ENCODE peak calls at places on chromosomes 11 and 22, in seven cellular contexts. One of them, this sample, is unnamed.

GRCh38 chr22:31998784-31999435 is 44.2 kb upstream of the SLC5A1 start:
- DNase-seq in WTC11: no peak
- DNase-seq in H1: no peak
- DNase-seq in HCT116: no peak
- DNase-seq in K562: no peak
- DNase-seq in GM12878: no peak
- DNase-seq in HepG2: no peak
- DNase-seq in this sample: no peak

GRCh38 chr11:103798029-103798428 is 238.4 kb upstream of the DDI1 start:
- DNase-seq in GM12878: no peak
- DNase-seq in WTC11: no peak
- DNase-seq in K562: no peak
- DNase-seq in HCT116: no peak
- DNase-seq in HepG2: no peak
- DNase-seq in H1: no peak
- DNase-seq in this sample: no peak

GRCh38 chr11:8082391-8083087 is 1.5 kb downstream of the TUB start:
- DNase-seq in HepG2: no peak
- DNase-seq in HCT116: no peak
- DNase-seq in GM12878: no peak
- DNase-seq in K562: no peak
- DNase-seq in WTC11: peak
- DNase-seq in H1: peak
- DNase-seq in this sample: peak

GRCh38 chr11:82995754-82996398 is 75.8 kb downstream of the RAB30 start:
- DNase-seq in HepG2: no peak
- DNase-seq in HCT116: no peak
- DNase-seq in H1: no peak
- DNase-seq in WTC11: no peak
- DNase-seq in GM12878: no peak
- DNase-seq in K562: no peak
- DNase-seq in this sample: no peak

GRCh38 chr11:61967924-61968757 is 707 bp upstream of the FTH1 start:
- DNase-seq in H1: no peak
- DNase-seq in K562: peak
- DNase-seq in WTC11: peak
- DNase-seq in GM12878: peak
- DNase-seq in HCT116: no peak
- DNase-seq in HepG2: peak
- DNase-seq in this sample: no peak

GRCh38 chr11:74929431-74930363 is 19.2 kb downstream of the XRRA1 start:
- DNase-seq in H1: peak
- DNase-seq in HCT116: peak
- DNase-seq in HepG2: peak
- DNase-seq in WTC11: peak
- DNase-seq in GM12878: peak
- DNase-seq in K562: peak
- DNase-seq in this sample: peak

GRCh38 chr11:93512073-93512475 is 31.1 kb downstream of the SMCO4 start:
- DNase-seq in HepG2: no peak
- DNase-seq in H1: no peak
- DNase-seq in HCT116: no peak
- DNase-seq in K562: no peak
- DNase-seq in WTC11: no peak
- DNase-seq in GM12878: peak
- DNase-seq in this sample: no peak

GRCh38 chr11:107799245-107799859 is 59.2 kb downstream of the SLC35F2 start:
- DNase-seq in GM12878: peak
- DNase-seq in HepG2: peak
- DNase-seq in H1: peak
- DNase-seq in HCT116: peak
- DNase-seq in K562: peak
- DNase-seq in WTC11: peak
- DNase-seq in this sample: peak

GRCh38 chr11:94132152-94132558 is 3.5 kb downstream of the PANX1 start:
- DNase-seq in GM12878: no peak
- DNase-seq in HCT116: no peak
- DNase-seq in H1: peak
- DNase-seq in WTC11: no peak
- DNase-seq in HepG2: no peak
- DNase-seq in K562: no peak
- DNase-seq in this sample: no peak

GRCh38 chr11:61539009-61539408 is 30.5 kb downstream of the LRRC10B start:
- DNase-seq in GM12878: no peak
- DNase-seq in H1: no peak
- DNase-seq in WTC11: no peak
- DNase-seq in K562: no peak
- DNase-seq in HCT116: no peak
- DNase-seq in HepG2: no peak
- DNase-seq in this sample: no peak

GRCh38 chr11:64851831-64852337 is 7.4 kb upstream of the CDC42BPG start:
- DNase-seq in WTC11: no peak
- DNase-seq in HCT116: no peak
- DNase-seq in K562: peak
- DNase-seq in GM12878: no peak
- DNase-seq in H1: no peak
- DNase-seq in HepG2: no peak
- DNase-seq in this sample: no peak

GRCh38 chr22:43846966-43847365 is 15.3 kb downstream of the SULT4A1 start:
- DNase-seq in WTC11: no peak
- DNase-seq in GM12878: no peak
- DNase-seq in K562: no peak
- DNase-seq in H1: no peak
- DNase-seq in HCT116: no peak
- DNase-seq in HepG2: no peak
- DNase-seq in this sample: no peak

GRCh38 chr11:69249641-69250502 is 44.1 kb upstream of the MYEOV start:
- DNase-seq in K562: no peak
- DNase-seq in WTC11: peak
- DNase-seq in GM12878: no peak
- DNase-seq in HCT116: no peak
- DNase-seq in HepG2: no peak
- DNase-seq in H1: peak
- DNase-seq in this sample: no peak
- TF ChIP-seq SP1 in K562: no peak
- TF ChIP-seq SP1 in WTC11: no peak
- TF ChIP-seq SP1 in GM12878: no peak
- TF ChIP-seq SP1 in HCT116: no peak
- TF ChIP-seq SP1 in HepG2: no peak
- TF ChIP-seq SP1 in H1: no peak
- TF ChIP-seq SP1 in this sample: no peak

GRCh38 chr11:13335319-13335718 is 57.7 kb downstream of the BMAL1 start:
- DNase-seq in K562: peak
- DNase-seq in GM12878: no peak
- DNase-seq in HepG2: peak
- DNase-seq in HCT116: no peak
- DNase-seq in WTC11: peak
- DNase-seq in H1: peak
- DNase-seq in this sample: peak

GRCh38 chr11:13332124-13332523 is 54.5 kb downstream of the BMAL1 start:
- DNase-seq in HepG2: no peak
- DNase-seq in GM12878: no peak
- DNase-seq in WTC11: no peak
- DNase-seq in H1: no peak
- DNase-seq in K562: no peak
- DNase-seq in HCT116: no peak
- DNase-seq in this sample: no peak

GRCh38 chr11:13336246-13336873 is 58.8 kb downstream of the BMAL1 start:
- DNase-seq in WTC11: no peak
- DNase-seq in H1: no peak
- DNase-seq in HCT116: no peak
- DNase-seq in K562: no peak
- DNase-seq in HepG2: no peak
- DNase-seq in GM12878: no peak
- DNase-seq in this sample: no peak

GRCh38 chr11:13334068-13334785 is 56.6 kb downstream of the BMAL1 start:
- DNase-seq in HepG2: no peak
- DNase-seq in H1: no peak
- DNase-seq in HCT116: no peak
- DNase-seq in K562: no peak
- DNase-seq in WTC11: no peak
- DNase-seq in GM12878: no peak
- DNase-seq in this sample: no peak

DNA sequence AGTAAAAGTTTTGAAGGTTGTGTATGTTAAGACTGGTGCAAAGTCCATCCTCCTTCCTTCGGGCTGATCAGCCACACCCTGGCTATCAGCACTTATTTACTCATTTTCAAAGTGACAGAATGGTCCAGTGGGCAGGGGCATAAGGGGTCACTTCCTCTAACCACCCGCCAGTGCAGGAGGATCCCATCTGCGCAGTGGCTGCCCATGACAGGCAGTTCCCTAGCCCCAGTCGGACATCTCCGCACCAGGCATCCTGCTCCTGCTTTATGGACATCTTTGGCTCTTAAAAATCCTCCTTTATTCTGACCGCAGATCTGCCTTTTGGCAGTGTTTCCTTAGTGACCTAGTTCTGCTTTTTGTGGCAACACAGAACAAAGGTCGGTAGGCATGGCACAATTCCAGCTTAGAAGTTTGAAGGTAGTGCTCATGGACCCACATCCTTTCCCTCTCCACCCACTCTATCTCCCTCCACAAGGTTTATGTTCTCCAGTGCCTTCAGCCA is 55.9 kb downstream of the BMAL1 start:
- DNase-seq in K562: no peak
- DNase-seq in H1: no peak
- DNase-seq in GM12878: no peak
- DNase-seq in HepG2: peak
- DNase-seq in HCT116: peak
- DNase-seq in WTC11: no peak
- DNase-seq in this sample: no peak
- TF ChIP-seq SP1 in K562: no peak
- TF ChIP-seq SP1 in H1: no peak
- TF ChIP-seq SP1 in GM12878: no peak
- TF ChIP-seq SP1 in HepG2: no peak
- TF ChIP-seq SP1 in HCT116: peak
- TF ChIP-seq SP1 in WTC11: no peak
- TF ChIP-seq SP1 in this sample: no peak

GRCh38 chr11:120327311-120327710 is 2.2 kb downstream of the TLCD5 start:
- DNase-seq in H1: no peak
- DNase-seq in WTC11: no peak
- DNase-seq in HCT116: no peak
- DNase-seq in K562: no peak
- DNase-seq in HepG2: no peak
- DNase-seq in GM12878: no peak
- DNase-seq in this sample: no peak
- TF ChIP-seq SP1 in H1: no peak
- TF ChIP-seq SP1 in WTC11: no peak
- TF ChIP-seq SP1 in HCT116: no peak
- TF ChIP-seq SP1 in K562: no peak
- TF ChIP-seq SP1 in HepG2: no peak
- TF ChIP-seq SP1 in GM12878: no peak
- TF ChIP-seq SP1 in this sample: no peak

GRCh38 chr22:19708323-19709011 is 5.8 kb upstream of the SEPTIN5 start:
- DNase-seq in GM12878: no peak
- DNase-seq in WTC11: peak
- DNase-seq in K562: no peak
- DNase-seq in HepG2: no peak
- DNase-seq in H1: no peak
- DNase-seq in HCT116: no peak
- DNase-seq in this sample: no peak
- TF ChIP-seq SP1 in GM12878: no peak
- TF ChIP-seq SP1 in WTC11: no peak
- TF ChIP-seq SP1 in K562: no peak
- TF ChIP-seq SP1 in HepG2: no peak
- TF ChIP-seq SP1 in H1: no peak
- TF ChIP-seq SP1 in HCT116: no peak
- TF ChIP-seq SP1 in this sample: no peak

GRCh38 chr11:63554901-63555218 is 8.3 kb downstream of the PLAAT2 start:
- DNase-seq in H1: no peak
- DNase-seq in WTC11: no peak
- DNase-seq in HepG2: no peak
- DNase-seq in GM12878: no peak
- DNase-seq in K562: no peak
- DNase-seq in HCT116: no peak
- DNase-seq in this sample: no peak

GRCh38 chr11:63558459-63559157 is 4.6 kb downstream of the PLAAT2 start:
- DNase-seq in H1: no peak
- DNase-seq in HepG2: no peak
- DNase-seq in WTC11: no peak
- DNase-seq in K562: no peak
- DNase-seq in GM12878: no peak
- DNase-seq in HCT116: no peak
- DNase-seq in this sample: no peak

GRCh38 chr11:63553759-63554158 is 9.4 kb downstream of the PLAAT2 start:
- DNase-seq in H1: no peak
- DNase-seq in HepG2: no peak
- DNase-seq in HCT116: no peak
- DNase-seq in K562: no peak
- DNase-seq in GM12878: no peak
- DNase-seq in WTC11: no peak
- DNase-seq in this sample: no peak

GRCh38 chr11:63557548-63557947 is 5.6 kb downstream of the PLAAT2 start:
- DNase-seq in H1: no peak
- DNase-seq in HCT116: no peak
- DNase-seq in GM12878: no peak
- DNase-seq in HepG2: no peak
- DNase-seq in WTC11: no peak
- DNase-seq in K562: no peak
- DNase-seq in this sample: no peak

GRCh38 chr11:63556404-63556803 is 6.8 kb downstream of the PLAAT2 start:
- DNase-seq in H1: no peak
- DNase-seq in HepG2: no peak
- DNase-seq in WTC11: no peak
- DNase-seq in HCT116: no peak
- DNase-seq in K562: no peak
- DNase-seq in GM12878: no peak
- DNase-seq in this sample: no peak
- TF ChIP-seq SP1 in H1: no peak
- TF ChIP-seq SP1 in HepG2: no peak
- TF ChIP-seq SP1 in WTC11: no peak
- TF ChIP-seq SP1 in HCT116: no peak
- TF ChIP-seq SP1 in K562: no peak
- TF ChIP-seq SP1 in GM12878: no peak
- TF ChIP-seq SP1 in this sample: no peak

This sample was measured in HEK293T.